ENCODE peak calls at places on chromosomes 12 and 14, in nine cellular contexts. I, Z, T, B, U, E, V, W and O are unnamed samples.

GRCh38 chr12:115802767-115803166 is 474.7 kb downstream of the MED13L start:
- DNase-seq in I (no peak), Z (no peak), T (no peak), B (no peak), U (no peak), E (no peak), V (no peak), W (no peak), O (no peak)

GRCh38 chr14:104826197-104826857 is 25.4 kb downstream of the ZBTB42 start:
- DNase-seq in I (peak), Z (peak), T (peak), B (peak), U (peak), E (peak), V (peak), W (peak), O (peak)

GRCh38 chr12:114045333-114045732 is 79.2 kb upstream of the RBM19 start:
- DNase-seq in I (no peak), Z (no peak), T (no peak), B (no peak), U (no peak), E (no peak), V (no peak), W (no peak), O (no peak)

GRCh38 chr12:106213721-106214121 is 34.1 kb downstream of the CKAP4 start:
- DNase-seq in I (no peak), Z (no peak), T (no peak), B (no peak), U (no peak), E (no peak), V (no peak), W (no peak), O (no peak)

GRCh38 chr12:121110211-121110940 is 22.3 kb upstream of the P2RX7 start:
- DNase-seq in I (peak), Z (peak), T (peak), B (peak), U (peak), E (peak), V (peak), W (peak), O (peak)

GRCh38 chr12:62866451-62867082 is 68.4 kb downstream of the PPM1H start:
- DNase-seq in I (peak), Z (no peak), T (no peak), B (no peak), U (no peak), E (no peak), V (no peak), W (no peak), O (no peak)

GRCh38 chr12:103399986-103400385 is 95.8 kb downstream of the C12orf42 start:
- DNase-seq in I (no peak), Z (no peak), T (no peak), B (peak), U (no peak), E (no peak), V (no peak), W (no peak), O (peak)

GRCh38 chr12:94207467-94208432 is 59.4 kb downstream of the PLXNC1 start:
- DNase-seq in I (no peak), Z (no peak), T (peak), B (peak), U (no peak), E (peak), V (peak), W (no peak), O (peak)

GRCh38 chr12:106147956-106148355 is 9.2 kb upstream of the NUAK1 start:
- DNase-seq in I (no peak), Z (no peak), T (no peak), B (no peak), U (no peak), E (no peak), V (no peak), W (peak), O (no peak)

GRCh38 chr14:80493620-80494019 is 282.3 kb upstream of the DIO2 start:
- DNase-seq in I (no peak), Z (no peak), T (no peak), B (no peak), U (no peak), E (no peak), V (no peak), W (no peak), O (no peak)

GRCh38 chr12:42807251-42807650 is 217.7 kb upstream of the PRICKLE1 start:
- DNase-seq in I (no peak), Z (no peak), T (no peak), B (no peak), U (no peak), E (no peak), V (no peak), W (no peak), O (no peak)

GRCh38 chr12:113184900-113185179 is 438 bp downstream of the DDX54 start:
- DNase-seq in I (peak), Z (peak), T (peak), B (peak), U (peak), E (peak), V (peak), W (peak), O (peak)

GRCh38 chr14:59254146-59254910 is 65.9 kb downstream of the DAAM1 start:
- DNase-seq in I (no peak), Z (no peak), T (peak), B (no peak), U (no peak), E (no peak), V (no peak), W (no peak), O (no peak)

GRCh38 chr12:15808250-15808971 is 19.2 kb upstream of the EPS8 start:
- DNase-seq in I (no peak), Z (no peak), T (no peak), B (no peak), U (no peak), E (no peak), V (no peak), W (no peak), O (no peak)